ENCODE peak calls at places on chromosomes 2 and 18, in six cellular contexts. X, B, F, Z, O and K are unnamed samples.

GRCh38 chr18:79612291-79613108 is 67.1 kb upstream of the CTDP1 start:
- DNase-seq in X (no peak), B (no peak), F (no peak), Z (no peak), O (no peak), K (no peak)

GRCh38 chr2:35538796-35539195 is 816.8 kb upstream of the CRIM1 start:
- DNase-seq in X (no peak), B (no peak), F (no peak), Z (no peak), O (no peak), K (no peak)

GRCh38 chr2:157107460-157107859 is 150.0 kb upstream of the GALNT5 start:
- DNase-seq in X (no peak), B (peak), F (no peak), Z (no peak), O (no peak), K (no peak)

GRCh38 chr18:47595816-47596501 is 334.5 kb downstream of the SMAD2 start:
- DNase-seq in X (no peak), B (peak), F (no peak), Z (no peak), O (no peak), K (peak)

GRCh38 chr18:77749189-77749588 is 499.5 kb downstream of the GALR1 start:
- DNase-seq in X (no peak), B (no peak), F (no peak), Z (no peak), O (no peak), K (no peak)

GRCh38 chr2:189008555-189009312 is 34.6 kb downstream of the COL3A1 start:
- DNase-seq in X (no peak), B (no peak), F (no peak), Z (no peak), O (no peak), K (no peak)

GRCh38 chr2:43803113-43803512 is 29.3 kb downstream of the DYNC2LI1 start:
- DNase-seq in X (no peak), B (no peak), F (no peak), Z (no peak), O (peak), K (no peak)

GRCh38 chr2:189580267-189580661 is 322 bp downstream of the SLC40A1 start:
- DNase-seq in X (no peak), B (peak), F (peak), Z (no peak), O (peak), K (peak)

GRCh38 chr2:3329491-3329890 is 48.1 kb downstream of the EIPR1 start:
- DNase-seq in X (no peak), B (no peak), F (no peak), Z (no peak), O (no peak), K (no peak)

GRCh38 chr18:2197945-2198344 is 373.4 kb downstream of the METTL4 start:
- DNase-seq in X (no peak), B (no peak), F (no peak), Z (no peak), O (no peak), K (no peak)

GRCh38 chr2:130819915-130820861 is 16.5 kb upstream of the ARHGEF4 start:
- DNase-seq in X (no peak), B (no peak), F (no peak), Z (no peak), O (peak), K (peak)

GRCh38 chr2:121124330-121124729 is 160.7 kb downstream of the TFCP2L1 start:
- DNase-seq in X (no peak), B (no peak), F (no peak), Z (no peak), O (no peak), K (no peak)

GRCh38 chr2:117738991-117739839 is 75.3 kb upstream of the DDX18 start:
- DNase-seq in X (no peak), B (no peak), F (no peak), Z (no peak), O (no peak), K (no peak)

GRCh38 chr18:72181241-72181764 is 362.8 kb downstream of the CBLN2 start:
- DNase-seq in X (no peak), B (no peak), F (no peak), Z (no peak), O (no peak), K (no peak)

GRCh38 chr2:26284132-26284531 is 39.4 kb downstream of the HADHB start:
- DNase-seq in X (no peak), B (no peak), F (no peak), Z (no peak), O (peak), K (no peak)

GRCh38 chr2:56239437-56239836 is 55.6 kb downstream of the CCDC85A start:
- DNase-seq in X (no peak), B (no peak), F (no peak), Z (no peak), O (peak), K (no peak)

GRCh38 chr2:143071185-143071876 is 57.9 kb upstream of the ARHGAP15 start:
- DNase-seq in X (no peak), B (no peak), F (no peak), Z (no peak), O (no peak), K (no peak)

GRCh38 chr2:151408788-151409600 is 708 bp upstream of the RIF1 start:
- DNase-seq in X (no peak), B (no peak), F (no peak), Z (no peak), O (no peak), K (peak)

GRCh38 chr2:26605195-26605968 is 35.8 kb downstream of the CIB4 start:
- DNase-seq in X (no peak), B (no peak), F (peak), Z (no peak), O (peak), K (peak)

GRCh38 chr2:114534728-114535084 is 92.3 kb downstream of the DPP10 start:
- DNase-seq in X (no peak), B (no peak), F (no peak), Z (no peak), O (no peak), K (no peak)

GRCh38 chr2:73114273-73114867 is 1.6 kb upstream of the RAB11FIP5 start:
- DNase-seq in X (no peak), B (no peak), F (no peak), Z (no peak), O (peak), K (no peak)

GRCh38 chr2:31108887-31109286 is 29.4 kb downstream of the GALNT14 start:
- DNase-seq in X (no peak), B (no peak), F (no peak), Z (no peak), O (no peak), K (no peak)

GRCh38 chr18:8526316-8526715 is 82.9 kb upstream of the RAB12 start:
- DNase-seq in X (no peak), B (no peak), F (no peak), Z (no peak), O (no peak), K (no peak)

GRCh38 chr2:165494568-165494967 is 25.1 kb downstream of the CSRNP3 start:
- DNase-seq in X (no peak), B (no peak), F (no peak), Z (no peak), O (no peak), K (peak)

GRCh38 chr2:240128608-240129144 is 7.4 kb downstream of the COPS9 start:
- DNase-seq in X (no peak), B (no peak), F (no peak), Z (no peak), O (no peak), K (no peak)

GRCh38 chr2:157746234-157746950 is 117.7 kb upstream of the ACVR1C start:
- DNase-seq in X (no peak), B (no peak), F (no peak), Z (no peak), O (peak), K (peak)

GRCh38 chr2:82839046-82839445 is 1620.0 kb downstream of the SUCLG1 start:
- DNase-seq in X (no peak), B (no peak), F (no peak), Z (no peak), O (no peak), K (no peak)

GRCh38 chr2:203280428-203281064 is 41.7 kb downstream of the CYP20A1 start:
- DNase-seq in X (no peak), B (no peak), F (no peak), Z (no peak), O (peak), K (no peak)

GRCh38 chr2:205712508-205712907 is 30.2 kb downstream of the NRP2 start:
- DNase-seq in X (no peak), B (no peak), F (no peak), Z (no peak), O (peak), K (no peak)

GRCh38 chr2:98761267-98761781 is 30.4 kb upstream of the MGAT4A start:
- DNase-seq in X (no peak), B (no peak), F (no peak), Z (no peak), O (no peak), K (no peak)

GRCh38 chr2:10329584-10329879 is 26.8 kb downstream of the HPCAL1 start:
- DNase-seq in X (no peak), B (no peak), F (no peak), Z (no peak), O (no peak), K (no peak)

GRCh38 chr2:47274054-47274779 is 119.1 kb upstream of the STPG4 start:
- DNase-seq in X (no peak), B (no peak), F (no peak), Z (no peak), O (peak), K (no peak)

GRCh38 chr2:223523541-223523940 is 78.6 kb downstream of the SCG2 start:
- DNase-seq in X (no peak), B (no peak), F (no peak), Z (no peak), O (peak), K (no peak)

GRCh38 chr18:31237142-31237541 is 74.5 kb upstream of the DSC1 start:
- DNase-seq in X (no peak), B (no peak), F (no peak), Z (no peak), O (no peak), K (no peak)

GRCh38 chr2:159635006-159635746 is 18.8 kb upstream of the BAZ2B start:
- DNase-seq in X (no peak), B (no peak), F (no peak), Z (no peak), O (peak), K (no peak)

GRCh38 chr2:120132190-120132589 is 91.0 kb downstream of the TMEM185B start:
- DNase-seq in X (no peak), B (no peak), F (no peak), Z (no peak), O (peak), K (no peak)

GRCh38 chr18:12321331-12321730 is 13.3 kb downstream of the TUBB6 start:
- DNase-seq in X (no peak), B (no peak), F (no peak), Z (no peak), O (peak), K (peak)